ENCODE peak calls at places on chromosome 9, in nine cellular contexts. One of them, this sample, is unnamed. For H3K4me1 and H3K36me3, the result is how much of the 10 kb centered on the place peaks cover.

GRCh38 chr9:136052433-136052880 is 42.6 kb downstream of the NACC2 start:
- DNase-seq in body of pancreas: peak
- DNase-seq in heart left ventricle: no peak
- DNase-seq in pancreas: peak
- DNase-seq in fibroblast of lung: no peak
- DNase-seq in uterus: no peak
- DNase-seq in prostate gland: no peak
- DNase-seq in left ventricle myocardium inferior: no peak
- DNase-seq in endothelial cell of umbilical vein: no peak
- DNase-seq in this sample: no peak

GRCh38 chr9:37575921-37576721 is at the start of gene FBXO10:
- DNase-seq in body of pancreas: peak
- DNase-seq in heart left ventricle: peak
- DNase-seq in pancreas: peak
- DNase-seq in fibroblast of lung: peak
- DNase-seq in uterus: peak
- DNase-seq in prostate gland: peak
- DNase-seq in left ventricle myocardium inferior: peak
- DNase-seq in endothelial cell of umbilical vein: peak
- DNase-seq in this sample: peak

GRCh38 chr9:79329861-79330260 is 241.9 kb upstream of the TLE4 start:
- DNase-seq in body of pancreas: no peak
- DNase-seq in heart left ventricle: no peak
- DNase-seq in pancreas: no peak
- DNase-seq in fibroblast of lung: peak
- DNase-seq in uterus: no peak
- DNase-seq in prostate gland: no peak
- DNase-seq in left ventricle myocardium inferior: no peak
- DNase-seq in endothelial cell of umbilical vein: no peak
- DNase-seq in this sample: no peak

GRCh38 chr9:120781236-120781635 is 12.0 kb downstream of the FBXW2 start:
- DNase-seq in body of pancreas: no peak
- DNase-seq in heart left ventricle: no peak
- DNase-seq in pancreas: no peak
- DNase-seq in fibroblast of lung: no peak
- DNase-seq in uterus: no peak
- DNase-seq in prostate gland: no peak
- DNase-seq in left ventricle myocardium inferior: no peak
- DNase-seq in endothelial cell of umbilical vein: no peak
- DNase-seq in this sample: no peak

GRCh38 chr9:134189475-134190231 is 25.3 kb upstream of the RNU6ATAC start:
- DNase-seq in body of pancreas: no peak
- DNase-seq in heart left ventricle: peak
- DNase-seq in pancreas: peak
- DNase-seq in fibroblast of lung: peak
- DNase-seq in uterus: peak
- DNase-seq in prostate gland: no peak
- DNase-seq in left ventricle myocardium inferior: no peak
- DNase-seq in endothelial cell of umbilical vein: no peak
- DNase-seq in this sample: no peak

GRCh38 chr9:127575875-127576778 is 36.0 kb upstream of the STXBP1 start:
- DNase-seq in body of pancreas: peak
- DNase-seq in heart left ventricle: no peak
- DNase-seq in pancreas: no peak
- DNase-seq in fibroblast of lung: peak
- DNase-seq in uterus: no peak
- DNase-seq in prostate gland: no peak
- DNase-seq in left ventricle myocardium inferior: no peak
- DNase-seq in endothelial cell of umbilical vein: no peak
- DNase-seq in this sample: no peak

GRCh38 chr9:131334568-131335105 is 45.1 kb downstream of the PLPP7 start:
- DNase-seq in body of pancreas: no peak
- DNase-seq in heart left ventricle: peak
- DNase-seq in pancreas: no peak
- DNase-seq in fibroblast of lung: peak
- DNase-seq in uterus: no peak
- DNase-seq in prostate gland: no peak
- DNase-seq in left ventricle myocardium inferior: peak
- DNase-seq in endothelial cell of umbilical vein: peak
- DNase-seq in this sample: no peak

GRCh38 chr9:21316860-21317259 is 11.7 kb upstream of the IFNA5 start:
- DNase-seq in body of pancreas: peak
- DNase-seq in heart left ventricle: no peak
- DNase-seq in pancreas: no peak
- DNase-seq in fibroblast of lung: no peak
- DNase-seq in uterus: no peak
- DNase-seq in prostate gland: peak
- DNase-seq in left ventricle myocardium inferior: no peak
- DNase-seq in endothelial cell of umbilical vein: no peak
- DNase-seq in this sample: no peak

DNA sequence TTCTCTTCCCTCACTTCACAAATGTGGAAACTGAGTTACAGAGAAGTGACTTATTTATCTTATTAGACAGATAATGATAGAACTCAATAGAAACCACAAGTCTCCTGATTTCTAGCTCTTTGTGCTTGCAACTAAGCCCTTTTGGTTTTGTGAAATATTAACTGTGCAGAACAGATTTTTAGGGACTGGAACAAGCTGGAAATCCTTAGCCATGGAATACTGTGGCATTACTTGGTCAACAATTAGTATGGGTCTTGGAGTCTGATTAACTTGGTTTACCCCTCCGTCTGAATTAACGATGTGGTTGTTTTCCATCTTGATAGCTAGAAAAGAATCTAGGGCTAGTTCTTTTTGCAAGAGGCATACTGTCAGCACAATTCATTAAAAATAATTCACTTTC is 584 bp upstream of the KLF9 start:
- DNase-seq in body of pancreas: no peak
- DNase-seq in heart left ventricle: no peak
- DNase-seq in pancreas: no peak
- DNase-seq in fibroblast of lung: no peak
- DNase-seq in uterus: no peak
- DNase-seq in prostate gland: no peak
- DNase-seq in left ventricle myocardium inferior: no peak
- DNase-seq in endothelial cell of umbilical vein: no peak
- DNase-seq in this sample: no peak
- H3K4me1 ChIP-seq in body of pancreas: under half
- H3K4me1 ChIP-seq in heart left ventricle: half or more
- H3K4me1 ChIP-seq in pancreas: under half
- H3K4me1 ChIP-seq in fibroblast of lung: under half
- H3K4me1 ChIP-seq in uterus: under half
- H3K4me1 ChIP-seq in prostate gland: under half
- H3K4me1 ChIP-seq in left ventricle myocardium inferior: half or more
- H3K4me1 ChIP-seq in endothelial cell of umbilical vein: under half
- H3K4me1 ChIP-seq in this sample: under half

DNA sequence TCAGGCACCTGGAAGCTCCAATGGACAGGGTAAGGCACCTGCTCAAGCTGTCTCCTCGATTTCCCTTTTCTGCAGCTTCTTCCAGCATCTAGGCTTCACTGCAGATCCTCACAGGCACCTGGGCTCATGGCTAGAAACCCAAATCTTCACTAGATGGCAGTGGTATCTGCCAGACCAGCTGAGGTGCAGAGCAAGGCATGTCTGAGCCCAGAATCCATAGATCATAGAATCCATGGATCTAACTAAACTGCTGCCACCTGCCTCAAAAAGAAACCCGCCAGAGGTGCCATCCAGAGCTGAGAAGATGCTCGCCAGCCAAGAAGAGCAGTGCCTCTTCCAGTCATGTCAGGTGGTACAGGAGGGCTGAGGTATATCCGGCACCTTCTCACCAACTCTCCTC is 6.9 kb downstream of the SHC3 start:
- DNase-seq in body of pancreas: no peak
- DNase-seq in heart left ventricle: no peak
- DNase-seq in pancreas: no peak
- DNase-seq in fibroblast of lung: no peak
- DNase-seq in uterus: no peak
- DNase-seq in prostate gland: no peak
- DNase-seq in left ventricle myocardium inferior: no peak
- DNase-seq in endothelial cell of umbilical vein: no peak
- DNase-seq in this sample: peak
- TF ChIP-seq CTCF in body of pancreas: no peak
- TF ChIP-seq CTCF in heart left ventricle: no peak
- TF ChIP-seq CTCF in pancreas: no peak
- TF ChIP-seq CTCF in fibroblast of lung: no peak
- TF ChIP-seq CTCF in uterus: peak
- TF ChIP-seq CTCF in prostate gland: peak
- TF ChIP-seq CTCF in left ventricle myocardium inferior: no peak
- TF ChIP-seq CTCF in endothelial cell of umbilical vein: no peak
- TF ChIP-seq CTCF in this sample: no peak

GRCh38 chr9:89418112-89418872 is 79.6 kb downstream of the SEMA4D start:
- DNase-seq in body of pancreas: no peak
- DNase-seq in heart left ventricle: no peak
- DNase-seq in pancreas: no peak
- DNase-seq in fibroblast of lung: no peak
- DNase-seq in uterus: no peak
- DNase-seq in prostate gland: no peak
- DNase-seq in left ventricle myocardium inferior: no peak
- DNase-seq in endothelial cell of umbilical vein: no peak
- DNase-seq in this sample: no peak

GRCh38 chr9:89420397-89420796 is 77.5 kb downstream of the SEMA4D start:
- DNase-seq in body of pancreas: no peak
- DNase-seq in heart left ventricle: no peak
- DNase-seq in pancreas: no peak
- DNase-seq in fibroblast of lung: no peak
- DNase-seq in uterus: no peak
- DNase-seq in prostate gland: no peak
- DNase-seq in left ventricle myocardium inferior: no peak
- DNase-seq in endothelial cell of umbilical vein: no peak
- DNase-seq in this sample: no peak

GRCh38 chr9:89421595-89421994 is 76.3 kb downstream of the SEMA4D start:
- DNase-seq in body of pancreas: no peak
- DNase-seq in heart left ventricle: no peak
- DNase-seq in pancreas: no peak
- DNase-seq in fibroblast of lung: peak
- DNase-seq in uterus: no peak
- DNase-seq in prostate gland: no peak
- DNase-seq in left ventricle myocardium inferior: no peak
- DNase-seq in endothelial cell of umbilical vein: no peak
- DNase-seq in this sample: no peak

GRCh38 chr9:89419978-89420394 is 77.9 kb downstream of the SEMA4D start:
- DNase-seq in body of pancreas: no peak
- DNase-seq in heart left ventricle: no peak
- DNase-seq in pancreas: no peak
- DNase-seq in fibroblast of lung: no peak
- DNase-seq in uterus: no peak
- DNase-seq in prostate gland: no peak
- DNase-seq in left ventricle myocardium inferior: no peak
- DNase-seq in endothelial cell of umbilical vein: no peak
- DNase-seq in this sample: no peak

DNA sequence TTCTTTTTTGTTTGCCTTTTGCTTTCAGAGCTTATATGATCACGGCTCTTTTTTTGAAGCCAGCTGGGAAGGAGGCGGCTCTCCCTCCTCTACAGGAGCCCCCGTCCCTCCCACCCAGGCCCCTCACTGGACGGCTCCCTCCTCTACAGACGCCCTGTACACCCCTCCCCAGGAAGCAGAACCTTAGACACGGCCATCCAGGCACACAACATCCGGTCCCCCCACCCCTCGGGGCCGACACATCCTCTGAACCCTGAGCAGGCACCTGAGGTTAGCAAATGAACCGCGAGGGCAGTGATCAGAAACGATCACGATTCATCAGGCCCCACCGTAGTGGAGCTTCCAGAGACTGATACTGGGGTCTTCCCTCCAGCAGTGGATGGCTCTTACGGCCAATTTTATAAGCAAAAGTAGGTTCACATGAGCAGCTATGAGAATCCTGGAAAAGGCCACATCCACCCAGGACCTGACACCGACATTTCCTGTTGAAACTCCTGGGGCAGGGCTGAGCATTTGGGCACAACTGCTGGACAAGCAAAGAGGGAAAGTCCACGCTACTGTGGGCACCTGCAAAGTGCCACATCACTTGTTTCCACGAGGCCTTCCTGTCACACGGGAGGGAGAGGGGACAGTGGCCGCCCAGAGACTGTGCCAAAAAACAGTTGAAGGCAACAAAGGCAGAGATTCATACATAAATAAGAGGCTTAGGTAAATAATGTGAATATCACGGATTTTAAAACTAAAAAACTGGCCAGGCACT is 78.9 kb downstream of the SEMA4D start:
- DNase-seq in body of pancreas: no peak
- DNase-seq in heart left ventricle: no peak
- DNase-seq in pancreas: no peak
- DNase-seq in fibroblast of lung: no peak
- DNase-seq in uterus: no peak
- DNase-seq in prostate gland: no peak
- DNase-seq in left ventricle myocardium inferior: no peak
- DNase-seq in endothelial cell of umbilical vein: no peak
- DNase-seq in this sample: peak
- H3K36me3 ChIP-seq in body of pancreas: under half
- H3K36me3 ChIP-seq in heart left ventricle: under half
- H3K36me3 ChIP-seq in pancreas: under half
- H3K36me3 ChIP-seq in fibroblast of lung: under half
- H3K36me3 ChIP-seq in uterus: under half
- H3K36me3 ChIP-seq in prostate gland: under half
- H3K36me3 ChIP-seq in left ventricle myocardium inferior: under half
- H3K36me3 ChIP-seq in endothelial cell of umbilical vein: under half
- H3K36me3 ChIP-seq in this sample: under half

GRCh38 chr9:104795857-104796256 is 31.9 kb downstream of the NIPSNAP3B start:
- DNase-seq in body of pancreas: no peak
- DNase-seq in heart left ventricle: no peak
- DNase-seq in pancreas: no peak
- DNase-seq in fibroblast of lung: no peak
- DNase-seq in uterus: no peak
- DNase-seq in prostate gland: no peak
- DNase-seq in left ventricle myocardium inferior: no peak
- DNase-seq in endothelial cell of umbilical vein: no peak
- DNase-seq in this sample: no peak

GRCh38 chr9:104798209-104798995 is 34.5 kb downstream of the NIPSNAP3B start:
- DNase-seq in body of pancreas: no peak
- DNase-seq in heart left ventricle: no peak
- DNase-seq in pancreas: no peak
- DNase-seq in fibroblast of lung: no peak
- DNase-seq in uterus: no peak
- DNase-seq in prostate gland: no peak
- DNase-seq in left ventricle myocardium inferior: no peak
- DNase-seq in endothelial cell of umbilical vein: no peak
- DNase-seq in this sample: no peak

GRCh38 chr9:104800068-104800785 is 36.3 kb downstream of the NIPSNAP3B start:
- DNase-seq in body of pancreas: no peak
- DNase-seq in heart left ventricle: no peak
- DNase-seq in pancreas: no peak
- DNase-seq in fibroblast of lung: no peak
- DNase-seq in uterus: no peak
- DNase-seq in prostate gland: no peak
- DNase-seq in left ventricle myocardium inferior: no peak
- DNase-seq in endothelial cell of umbilical vein: no peak
- DNase-seq in this sample: no peak

GRCh38 chr9:104794070-104794469 is 30.1 kb downstream of the NIPSNAP3B start:
- DNase-seq in body of pancreas: no peak
- DNase-seq in heart left ventricle: no peak
- DNase-seq in pancreas: no peak
- DNase-seq in fibroblast of lung: no peak
- DNase-seq in uterus: no peak
- DNase-seq in prostate gland: no peak
- DNase-seq in left ventricle myocardium inferior: no peak
- DNase-seq in endothelial cell of umbilical vein: no peak
- DNase-seq in this sample: no peak

DNA sequence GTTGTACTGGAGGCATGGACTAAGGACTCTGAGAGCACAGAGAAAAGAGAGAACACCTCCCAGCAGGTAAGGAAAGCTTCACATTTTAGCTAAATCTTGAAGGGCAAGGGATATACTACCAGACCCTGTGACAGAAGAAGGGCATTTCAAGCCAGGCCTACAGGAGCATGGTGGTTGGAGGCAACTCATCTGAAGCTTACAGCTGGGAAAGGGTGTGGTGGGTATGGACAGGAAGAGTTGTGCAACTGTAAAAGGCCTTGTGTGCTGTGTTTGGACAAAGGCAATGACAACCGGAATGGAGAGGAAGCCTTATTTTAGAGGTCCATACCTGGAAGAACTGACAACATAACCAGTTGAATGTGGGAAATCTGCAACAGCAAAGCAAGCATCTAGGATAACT is 31.2 kb downstream of the NIPSNAP3B start:
- DNase-seq in body of pancreas: no peak
- DNase-seq in heart left ventricle: no peak
- DNase-seq in pancreas: no peak
- DNase-seq in fibroblast of lung: no peak
- DNase-seq in uterus: no peak
- DNase-seq in prostate gland: no peak
- DNase-seq in left ventricle myocardium inferior: no peak
- DNase-seq in endothelial cell of umbilical vein: no peak
- DNase-seq in this sample: no peak
- H3K4me1 ChIP-seq in body of pancreas: under half
- H3K4me1 ChIP-seq in heart left ventricle: under half
- H3K4me1 ChIP-seq in pancreas: under half
- H3K4me1 ChIP-seq in fibroblast of lung: under half
- H3K4me1 ChIP-seq in uterus: under half
- H3K4me1 ChIP-seq in prostate gland: under half
- H3K4me1 ChIP-seq in left ventricle myocardium inferior: under half
- H3K4me1 ChIP-seq in endothelial cell of umbilical vein: under half
- H3K4me1 ChIP-seq in this sample: under half